ENCODE peak calls at places on chromosome 14, in nine cellular contexts. O is left ventricle myocardium inferior; X is tibial artery; F is right atrium auricular region; T is CD4-positive, alpha-beta T cell; J is adipocyte; E is esophagus squamous epithelium; I is cardiac muscle cell; Y is transverse colon. L is an unnamed sample. For H3K9me3, the result is how much of the 10 kb centered on the place peaks cover.

GRCh38 chr14:22871962-22872832 is 657 bp downstream of the LRP10 start:
- DNase-seq in O (peak), X (peak), F (peak), T (peak), J (peak), E (no peak), I (peak), Y (peak), L (peak)

GRCh38 chr14:90438841-90439240 is 42.0 kb downstream of the CALM1 start:
- DNase-seq in O (no peak), X (no peak), F (no peak), T (no peak), J (no peak), E (no peak), I (no peak), Y (no peak), L (no peak)

GRCh38 chr14:103121846-103122577 is 1.2 kb upstream of the TNFAIP2 start:
- DNase-seq in O (peak), X (peak), F (peak), T (no peak), J (peak), E (no peak), I (peak), Y (peak), L (peak)

GRCh38 chr14:30874999-30875787 is 834 bp downstream of the COCH start:
- DNase-seq in O (no peak), X (no peak), F (no peak), T (no peak), J (no peak), E (no peak), I (no peak), Y (peak), L (no peak)

GRCh38 chr14:77804592-77804991 is 4.7 kb downstream of the ADCK1 start:
- DNase-seq in O (no peak), X (no peak), F (no peak), T (no peak), J (no peak), E (no peak), I (peak), Y (peak), L (no peak)

GRCh38 chr14:50559990-50560928 is at the start of gene ATL1:
- DNase-seq in O (peak), X (peak), F (peak), T (peak), J (peak), E (no peak), I (peak), Y (peak), L (peak)

GRCh38 chr14:104086210-104086660 is 735 bp downstream of the ASPG start:
- DNase-seq in O (peak), X (no peak), F (no peak), T (no peak), J (no peak), E (no peak), I (no peak), Y (peak), L (no peak)

GRCh38 chr14:23984891-23985607 is 3.7 kb upstream of the DHRS4L2 start:
- DNase-seq in O (no peak), X (peak), F (no peak), T (no peak), J (peak), E (no peak), I (peak), Y (no peak), L (no peak)

GRCh38 chr14:52073251-52073650 is 4.4 kb upstream of the NID2 start:
- DNase-seq in O (no peak), X (no peak), F (no peak), T (no peak), J (peak), E (no peak), I (peak), Y (no peak), L (no peak)

GRCh38 chr14:60639677-60640076 is 9.6 kb downstream of the SIX1 start:
- DNase-seq in O (no peak), X (no peak), F (no peak), T (no peak), J (no peak), E (no peak), I (no peak), Y (no peak), L (no peak)

GRCh38 chr14:33249361-33249760 is 310.7 kb downstream of the NPAS3 start:
- DNase-seq in O (no peak), X (no peak), F (no peak), T (no peak), J (no peak), E (no peak), I (no peak), Y (no peak), L (no peak)

DNA sequence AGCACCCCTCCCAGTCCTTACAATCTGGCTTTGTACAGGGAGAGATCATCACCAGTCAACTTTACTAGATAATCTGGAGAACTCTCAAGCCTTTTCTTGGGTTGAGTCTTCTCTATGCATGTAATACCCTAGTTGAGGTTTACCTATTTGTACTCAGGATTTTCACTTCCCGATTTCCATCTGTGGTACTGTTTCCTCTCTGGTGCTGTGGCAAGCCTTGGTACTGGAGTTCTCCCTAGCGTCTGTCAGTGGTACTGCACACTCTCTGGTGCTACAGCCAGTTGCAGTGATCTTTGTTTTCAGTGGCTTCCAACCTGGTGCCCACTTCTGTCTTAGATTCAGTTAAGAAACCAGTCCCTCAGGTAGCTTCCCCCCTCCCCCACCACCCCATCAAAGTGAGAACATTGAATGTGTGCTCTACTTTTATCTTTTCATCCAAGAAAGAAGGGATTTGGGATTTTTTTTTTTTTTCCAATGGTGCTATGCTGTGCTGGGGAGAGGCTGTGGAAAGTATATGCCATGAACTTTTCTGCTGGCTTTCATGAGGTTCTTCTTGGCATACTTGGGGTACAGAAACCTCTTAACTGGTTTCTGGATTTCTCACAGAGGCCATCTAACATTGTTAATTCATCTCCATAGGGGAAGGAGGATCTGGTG is 69.4 kb upstream of the EVL start:
- DNase-seq in O (peak), X (peak), F (peak), T (peak), J (peak), E (no peak), I (peak), Y (peak), L (peak)
- H3K9me3 ChIP-seq in O (under half), X (under half), F (under half), T (under half), J (under half), E (under half), I (under half), Y (under half), L (under half)

GRCh38 chr14:45787167-45787566 is 534.2 kb upstream of the MIS18BP1 start:
- DNase-seq in O (no peak), X (no peak), F (no peak), T (no peak), J (no peak), E (no peak), I (no peak), Y (no peak), L (no peak)

GRCh38 chr14:45786266-45786665 is 533.3 kb upstream of the MIS18BP1 start:
- DNase-seq in O (no peak), X (no peak), F (no peak), T (no peak), J (no peak), E (no peak), I (no peak), Y (no peak), L (no peak)

GRCh38 chr14:45790293-45790692 is 537.3 kb upstream of the MIS18BP1 start:
- DNase-seq in O (no peak), X (no peak), F (no peak), T (no peak), J (no peak), E (no peak), I (no peak), Y (no peak), L (no peak)

DNA sequence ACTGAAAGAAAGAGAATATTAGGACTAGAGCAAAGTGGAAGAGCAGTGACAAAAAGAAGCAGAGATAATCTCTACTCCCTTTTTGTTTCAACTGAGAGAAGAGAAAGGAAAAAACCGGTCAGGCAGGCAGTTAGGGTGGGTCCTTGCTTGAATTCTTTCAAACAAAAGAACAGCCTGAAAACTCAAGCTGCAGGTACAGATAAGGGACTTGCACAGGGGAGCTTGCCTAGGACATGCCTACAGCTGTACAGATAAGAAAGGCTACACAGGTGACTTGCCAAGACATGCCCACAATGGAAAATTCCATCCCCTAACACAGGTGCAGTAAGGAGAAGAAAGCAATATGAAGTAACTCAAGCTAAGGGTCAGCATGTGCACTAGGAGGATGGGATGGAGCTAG is 532.2 kb upstream of the MIS18BP1 start:
- DNase-seq in O (no peak), X (no peak), F (no peak), T (no peak), J (no peak), E (no peak), I (no peak), Y (peak), L (no peak)
- H3K9me3 ChIP-seq in O (half or more), X (under half), F (under half), T (under half), J (under half), E (under half), I (under half), Y (under half), L (under half)

DNA sequence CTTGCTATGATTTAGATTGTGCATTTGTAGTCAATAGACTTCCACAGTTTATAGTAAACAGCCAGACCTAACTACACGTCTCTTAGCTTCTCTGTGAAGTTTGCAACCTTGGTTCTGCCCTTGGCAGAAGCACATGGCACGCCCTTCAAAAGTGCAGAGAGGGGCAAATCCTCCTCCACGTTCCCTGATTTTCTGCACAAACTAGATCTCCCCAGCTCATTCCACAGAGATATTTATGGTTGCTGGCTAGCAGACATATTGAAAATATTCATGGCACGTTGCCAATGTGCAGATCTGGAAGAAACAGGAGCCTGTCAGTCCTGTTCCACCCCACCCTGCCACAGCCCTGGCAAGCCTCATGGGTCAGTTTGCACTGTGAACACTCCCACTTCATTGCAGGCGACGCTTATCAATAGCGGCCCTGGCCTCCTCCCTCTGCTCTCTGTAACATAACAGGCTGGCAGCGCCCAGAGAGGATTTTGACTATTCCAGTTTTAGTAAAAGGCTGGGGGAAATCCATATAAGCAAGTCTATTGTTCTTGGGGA is 6.5 kb upstream of the LGALS3 start:
- DNase-seq in O (peak), X (no peak), F (no peak), T (no peak), J (peak), E (no peak), I (peak), Y (peak), L (no peak)
- H3K9me3 ChIP-seq in O (under half), X (under half), F (under half), T (under half), J (under half), E (under half), I (under half), Y (under half), L (under half)

DNA sequence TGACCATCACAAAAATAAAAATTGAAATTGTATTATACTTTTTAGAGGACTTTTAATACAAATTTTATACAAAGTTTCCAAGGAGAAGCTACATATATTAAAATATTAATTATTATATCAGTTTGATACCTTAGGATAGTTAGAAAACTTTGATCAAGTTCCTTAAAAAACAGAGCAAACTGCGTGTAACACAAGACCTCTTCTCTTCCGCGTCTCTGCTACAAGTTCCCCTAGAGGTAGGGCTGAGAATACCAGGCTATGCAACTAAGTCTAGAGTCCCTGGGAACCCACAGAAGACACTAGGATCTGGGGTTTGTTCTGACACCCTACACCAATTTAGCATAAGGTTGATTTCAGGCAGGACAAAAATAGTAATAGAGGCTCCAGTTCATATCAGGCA is 319.0 kb downstream of the FOXG1 start:
- DNase-seq in O (no peak), X (no peak), F (no peak), T (no peak), J (no peak), E (no peak), I (peak), Y (no peak), L (no peak)
- H3K9me3 ChIP-seq in O (under half), X (under half), F (under half), T (under half), J (under half), E (under half), I (under half), Y (under half), L (under half)